ENCODE peak calls at places on chromosomes 5 and 9, in ten cellular contexts. M is uterus, U is endothelial cell of umbilical vein, V is Peyer's patch, C is heart left ventricle, Z is GM12878, S is NB4, P is IMR-90, E is vagina, Q is stomach. H is an unnamed sample.

GRCh38 chr5:44242791-44243190 is 146.4 kb downstream of the FGF10 start:
- DNase-seq in M (no peak), U (no peak), V (no peak), C (no peak), Z (no peak), S (no peak), P (no peak), E (no peak), Q (no peak), H (no peak)

GRCh38 chr9:15354713-15355112 is 47.7 kb upstream of the TTC39B start:
- DNase-seq in M (no peak), U (no peak), V (no peak), C (no peak), Z (no peak), S (no peak), P (no peak), E (no peak), Q (no peak), H (no peak)

GRCh38 chr9:88835038-88835466 is 156.2 kb upstream of the S1PR3 start:
- DNase-seq in M (no peak), U (peak), V (no peak), C (no peak), Z (peak), S (peak), P (peak), E (no peak), Q (no peak), H (no peak)

GRCh38 chr5:123813937-123814624 is 302.1 kb downstream of the CSNK1G3 start:
- DNase-seq in M (no peak), U (peak), V (no peak), C (no peak), Z (peak), S (peak), P (peak), E (no peak), Q (no peak), H (no peak)

GRCh38 chr5:62812653-62813329 is 234.2 kb downstream of the LRRC70 start:
- DNase-seq in M (no peak), U (no peak), V (no peak), C (no peak), Z (no peak), S (no peak), P (no peak), E (no peak), Q (no peak), H (no peak)

GRCh38 chr5:168810641-168811040 is 231.5 kb upstream of the PANK3 start:
- DNase-seq in M (no peak), U (no peak), V (no peak), C (no peak), Z (no peak), S (no peak), P (no peak), E (no peak), Q (no peak), H (no peak)

GRCh38 chr5:181042036-181042435 is 2.0 kb downstream of the BTNL9 start:
- DNase-seq in M (no peak), U (no peak), V (no peak), C (no peak), Z (no peak), S (no peak), P (no peak), E (peak), Q (no peak), H (no peak)

GRCh38 chr9:125537442-125538091 is 169.4 kb downstream of the MAPKAP1 start:
- DNase-seq in M (no peak), U (no peak), V (no peak), C (no peak), Z (no peak), S (no peak), P (no peak), E (no peak), Q (no peak), H (no peak)

GRCh38 chr5:79055017-79055416 is 14.5 kb downstream of the DMGDH start:
- DNase-seq in M (no peak), U (no peak), V (no peak), C (no peak), Z (no peak), S (no peak), P (no peak), E (no peak), Q (no peak), H (no peak)

GRCh38 chr9:33101104-33101951 is 24.9 kb upstream of the SMU1 start:
- DNase-seq in M (no peak), U (no peak), V (no peak), C (no peak), Z (no peak), S (no peak), P (peak), E (peak), Q (peak), H (no peak)

GRCh38 chr9:33099754-33100153 is 23.3 kb upstream of the SMU1 start:
- DNase-seq in M (no peak), U (no peak), V (no peak), C (no peak), Z (no peak), S (no peak), P (no peak), E (peak), Q (no peak), H (no peak)

GRCh38 chr9:33102551-33103210 is 26.2 kb upstream of the SMU1 start:
- DNase-seq in M (no peak), U (no peak), V (no peak), C (no peak), Z (no peak), S (no peak), P (no peak), E (peak), Q (no peak), H (no peak)

GRCh38 chr9:33092634-33093033 is 16.2 kb upstream of the SMU1 start:
- DNase-seq in M (no peak), U (peak), V (no peak), C (no peak), Z (no peak), S (no peak), P (no peak), E (no peak), Q (no peak), H (no peak)

GRCh38 chr9:33097192-33097591 is 20.7 kb upstream of the SMU1 start:
- DNase-seq in M (no peak), U (no peak), V (no peak), C (no peak), Z (no peak), S (no peak), P (no peak), E (no peak), Q (no peak), H (no peak)
- TF ChIP-seq CTCF in M (no peak), U (no peak), V (no peak), C (no peak), Z (no peak), S (no peak), P (no peak), E (no peak), Q (no peak), H (no peak)

GRCh38 chr5:124843596-124843899 is 97.1 kb upstream of the ZNF608 start:
- DNase-seq in M (no peak), U (no peak), V (no peak), C (no peak), Z (no peak), S (no peak), P (no peak), E (no peak), Q (no peak), H (no peak)

GRCh38 chr5:124839371-124839998 is 93.0 kb upstream of the ZNF608 start:
- DNase-seq in M (no peak), U (peak), V (no peak), C (no peak), Z (no peak), S (no peak), P (no peak), E (no peak), Q (no peak), H (no peak)

GRCh38 chr5:124842725-124843595 is 96.5 kb upstream of the ZNF608 start:
- DNase-seq in M (no peak), U (peak), V (no peak), C (no peak), Z (no peak), S (no peak), P (no peak), E (no peak), Q (no peak), H (no peak)

GRCh38 chr5:124844371-124844770 is 97.9 kb upstream of the ZNF608 start:
- DNase-seq in M (no peak), U (no peak), V (no peak), C (no peak), Z (no peak), S (no peak), P (no peak), E (no peak), Q (no peak), H (no peak)

GRCh38 chr5:124841829-124842712 is 95.6 kb upstream of the ZNF608 start:
- DNase-seq in M (no peak), U (no peak), V (no peak), C (no peak), Z (no peak), S (no peak), P (peak), E (no peak), Q (no peak), H (no peak)
- TF ChIP-seq POLR2A in M (no peak), U (no peak), V (no peak), C (no peak), Z (no peak), S (no peak), P (no peak), E (no peak), Q (no peak), H (no peak)

GRCh38 chr9:110528645-110529044 is 50.9 kb downstream of the SVEP1 start:
- DNase-seq in M (no peak), U (no peak), V (no peak), C (no peak), Z (no peak), S (no peak), P (no peak), E (no peak), Q (no peak), H (no peak)
- TF ChIP-seq CTCF in M (no peak), U (no peak), V (no peak), C (no peak), Z (no peak), S (no peak), P (no peak), E (no peak), Q (no peak), H (no peak)

DNA sequence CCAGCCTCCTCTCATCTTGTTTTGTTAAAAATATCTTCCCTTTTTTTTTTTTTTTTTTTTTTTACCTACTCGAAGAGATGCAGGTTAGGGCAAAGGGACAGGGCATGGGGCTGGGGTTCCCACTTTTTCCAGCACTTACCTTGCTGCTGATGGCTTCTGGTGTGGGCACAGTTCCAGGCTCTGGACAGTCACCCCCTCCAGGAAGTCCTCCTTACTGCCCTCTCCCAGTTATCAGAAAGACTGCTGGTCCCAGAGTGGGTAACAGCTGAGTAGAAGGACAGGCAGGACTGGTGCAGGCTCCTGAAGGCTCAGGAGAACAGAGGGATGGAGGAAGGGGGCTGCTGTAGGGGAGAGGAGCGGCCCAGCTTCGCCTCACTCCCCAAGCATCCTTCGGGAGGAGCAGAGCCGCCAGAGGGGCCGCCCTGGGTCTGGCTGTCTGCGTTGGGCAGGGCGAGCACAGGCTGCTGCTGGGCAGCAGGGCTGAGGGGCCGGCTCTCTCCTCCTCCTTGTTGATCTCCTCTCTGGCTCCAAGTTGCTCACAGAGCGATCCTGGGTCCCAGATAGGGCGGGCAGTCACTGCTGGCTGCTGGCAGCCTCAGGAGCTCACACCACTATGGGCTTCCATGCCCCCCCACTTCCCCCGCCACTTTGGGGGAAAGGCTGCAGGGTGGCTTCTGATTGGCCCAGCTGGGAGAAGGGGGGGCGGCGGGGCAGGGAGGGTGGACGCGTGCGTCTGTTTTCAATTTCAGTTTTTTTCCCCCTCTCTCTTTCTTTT is at the start of gene PDGFRB:
- DNase-seq in M (peak), U (peak), V (peak), C (peak), Z (no peak), S (no peak), P (peak), E (no peak), Q (peak), H (peak)
- TF ChIP-seq POLR2A in M (peak), U (no peak), V (no peak), C (peak), Z (no peak), S (no peak), P (peak), E (no peak), Q (no peak), H (peak)

GRCh38 chr9:404229-404628 is 189.6 kb downstream of the DOCK8 start:
- DNase-seq in M (no peak), U (no peak), V (no peak), C (no peak), Z (no peak), S (no peak), P (no peak), E (no peak), Q (no peak), H (no peak)

DNA sequence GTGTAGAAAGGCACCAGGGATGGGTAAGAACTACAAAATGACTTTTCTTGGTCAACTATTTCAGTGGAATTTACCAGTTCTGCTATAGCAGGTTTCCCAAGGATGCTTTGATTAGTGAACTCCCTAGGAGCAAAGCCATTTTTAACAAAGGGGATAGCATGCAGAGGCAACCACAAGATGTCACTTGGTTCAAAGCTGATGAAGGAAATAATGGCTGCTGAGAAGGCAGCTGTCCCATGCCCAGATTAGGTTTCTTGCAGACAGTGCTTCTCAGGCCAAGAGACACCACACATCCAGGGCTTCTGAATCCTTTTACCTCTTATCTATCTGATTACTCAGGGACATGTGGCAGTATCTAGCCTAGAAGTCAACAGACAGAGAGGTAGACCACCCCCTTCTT is 192.6 kb downstream of the DOCK8 start:
- DNase-seq in M (peak), U (no peak), V (no peak), C (no peak), Z (no peak), S (no peak), P (no peak), E (no peak), Q (no peak), H (no peak)
- TF ChIP-seq CTCF in M (peak), U (no peak), V (peak), C (peak), Z (no peak), S (no peak), P (no peak), E (no peak), Q (no peak), H (no peak)

GRCh38 chr9:74610523-74611061 is 113.5 kb downstream of the RORB start:
- DNase-seq in M (no peak), U (no peak), V (no peak), C (no peak), Z (no peak), S (no peak), P (no peak), E (no peak), Q (no peak), H (no peak)
- TF ChIP-seq POLR2A in M (no peak), U (no peak), V (no peak), C (no peak), Z (no peak), S (no peak), P (no peak), E (no peak), Q (no peak), H (no peak)

DNA sequence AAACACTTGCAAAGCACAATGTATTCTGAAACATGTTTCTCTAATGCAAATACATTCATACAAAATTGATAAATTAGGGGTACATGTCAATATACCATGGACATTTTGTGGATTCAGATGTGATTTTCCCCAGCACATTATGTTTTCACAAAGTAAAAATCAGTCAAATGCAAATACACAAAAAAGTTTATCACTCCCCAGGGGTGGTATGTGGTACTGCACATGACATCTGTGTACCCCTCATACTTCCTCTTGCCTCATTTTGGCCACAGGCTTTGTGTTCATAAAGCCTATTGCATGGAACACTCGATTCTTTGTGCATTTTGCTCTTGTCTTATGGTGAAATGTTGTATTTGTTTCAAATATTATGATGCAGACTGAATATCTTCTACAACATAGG is 116.8 kb upstream of the PDE4D start:
- DNase-seq in M (no peak), U (no peak), V (no peak), C (no peak), Z (no peak), S (peak), P (no peak), E (no peak), Q (no peak), H (no peak)
- TF ChIP-seq CTCF in M (no peak), U (peak), V (no peak), C (peak), Z (no peak), S (peak), P (no peak), E (no peak), Q (no peak), H (no peak)

H was measured in body of pancreas.